ENCODE peak calls at places on chromosomes 2 and 18, in eight cellular contexts. One of them, this sample, is unnamed.

GRCh38 chr2:120424274-120424796 is 78.4 kb downstream of the INHBB start:
- DNase-seq in A549: no peak
- DNase-seq in H1: no peak
- DNase-seq in SK-N-SH: no peak
- DNase-seq in IMR-90: no peak
- DNase-seq in GM12878: no peak
- DNase-seq in HepG2: no peak
- DNase-seq in K562: no peak
- DNase-seq in this sample: no peak

GRCh38 chr2:120587997-120588336 is 147.7 kb upstream of the GLI2 start:
- DNase-seq in A549: no peak
- DNase-seq in H1: no peak
- DNase-seq in SK-N-SH: no peak
- DNase-seq in IMR-90: no peak
- DNase-seq in GM12878: no peak
- DNase-seq in HepG2: no peak
- DNase-seq in K562: no peak
- DNase-seq in this sample: no peak

GRCh38 chr2:99106905-99107304 is 34.6 kb upstream of the C2orf15 start:
- DNase-seq in A549: no peak
- DNase-seq in H1: no peak
- DNase-seq in SK-N-SH: no peak
- DNase-seq in IMR-90: no peak
- DNase-seq in GM12878: no peak
- DNase-seq in HepG2: no peak
- DNase-seq in K562: no peak
- DNase-seq in this sample: no peak

GRCh38 chr2:118123561-118124232 is 35.4 kb downstream of the INSIG2 start:
- DNase-seq in A549: peak
- DNase-seq in H1: no peak
- DNase-seq in SK-N-SH: no peak
- DNase-seq in IMR-90: peak
- DNase-seq in GM12878: no peak
- DNase-seq in HepG2: peak
- DNase-seq in K562: no peak
- DNase-seq in this sample: peak

GRCh38 chr2:44825702-44826101 is 115.8 kb upstream of the SIX3 start:
- DNase-seq in A549: no peak
- DNase-seq in H1: no peak
- DNase-seq in SK-N-SH: no peak
- DNase-seq in IMR-90: no peak
- DNase-seq in GM12878: no peak
- DNase-seq in HepG2: no peak
- DNase-seq in K562: no peak
- DNase-seq in this sample: no peak

GRCh38 chr2:165274698-165275097 is 35.5 kb downstream of the SCN2A start:
- DNase-seq in A549: no peak
- DNase-seq in H1: no peak
- DNase-seq in SK-N-SH: no peak
- DNase-seq in IMR-90: no peak
- DNase-seq in GM12878: no peak
- DNase-seq in HepG2: no peak
- DNase-seq in K562: no peak
- DNase-seq in this sample: no peak

GRCh38 chr2:196511258-196511971 is 128.1 kb upstream of the CCDC150 start:
- DNase-seq in A549: no peak
- DNase-seq in H1: no peak
- DNase-seq in SK-N-SH: no peak
- DNase-seq in IMR-90: no peak
- DNase-seq in GM12878: no peak
- DNase-seq in HepG2: no peak
- DNase-seq in K562: no peak
- DNase-seq in this sample: no peak

GRCh38 chr18:5237723-5238370 is 40.8 kb upstream of the AKAIN1 start:
- DNase-seq in A549: peak
- DNase-seq in H1: peak
- DNase-seq in SK-N-SH: peak
- DNase-seq in IMR-90: peak
- DNase-seq in GM12878: peak
- DNase-seq in HepG2: peak
- DNase-seq in K562: peak
- DNase-seq in this sample: no peak

GRCh38 chr2:25041928-25042320 is at the start of gene EFR3B:
- DNase-seq in A549: peak
- DNase-seq in H1: peak
- DNase-seq in SK-N-SH: peak
- DNase-seq in IMR-90: peak
- DNase-seq in GM12878: peak
- DNase-seq in HepG2: peak
- DNase-seq in K562: peak
- DNase-seq in this sample: peak

GRCh38 chr2:25036221-25036559 is 5.7 kb upstream of the EFR3B start:
- DNase-seq in A549: no peak
- DNase-seq in H1: no peak
- DNase-seq in SK-N-SH: peak
- DNase-seq in IMR-90: no peak
- DNase-seq in GM12878: no peak
- DNase-seq in HepG2: no peak
- DNase-seq in K562: no peak
- DNase-seq in this sample: no peak

GRCh38 chr2:25035537-25036220 is 6.2 kb upstream of the EFR3B start:
- DNase-seq in A549: no peak
- DNase-seq in H1: no peak
- DNase-seq in SK-N-SH: no peak
- DNase-seq in IMR-90: no peak
- DNase-seq in GM12878: no peak
- DNase-seq in HepG2: no peak
- DNase-seq in K562: no peak
- DNase-seq in this sample: no peak

GRCh38 chr2:25041307-25041927 is 459 bp upstream of the EFR3B start:
- DNase-seq in A549: peak
- DNase-seq in H1: peak
- DNase-seq in SK-N-SH: peak
- DNase-seq in IMR-90: peak
- DNase-seq in GM12878: no peak
- DNase-seq in HepG2: peak
- DNase-seq in K562: peak
- DNase-seq in this sample: peak

GRCh38 chr2:25039126-25039525 is 2.8 kb upstream of the EFR3B start:
- DNase-seq in A549: no peak
- DNase-seq in H1: no peak
- DNase-seq in SK-N-SH: no peak
- DNase-seq in IMR-90: no peak
- DNase-seq in GM12878: no peak
- DNase-seq in HepG2: no peak
- DNase-seq in K562: no peak
- DNase-seq in this sample: no peak
- TF ChIP-seq RAD21 in A549: no peak
- TF ChIP-seq RAD21 in H1: no peak
- TF ChIP-seq RAD21 in SK-N-SH: no peak
- TF ChIP-seq RAD21 in IMR-90: no peak
- TF ChIP-seq RAD21 in GM12878: no peak
- TF ChIP-seq RAD21 in HepG2: no peak
- TF ChIP-seq RAD21 in K562: no peak
- TF ChIP-seq RAD21 in this sample: no peak

GRCh38 chr2:24725956-24726355 is 67.2 kb downstream of the PTRHD1 start:
- DNase-seq in A549: no peak
- DNase-seq in H1: no peak
- DNase-seq in SK-N-SH: no peak
- DNase-seq in IMR-90: no peak
- DNase-seq in GM12878: no peak
- DNase-seq in HepG2: no peak
- DNase-seq in K562: no peak
- DNase-seq in this sample: no peak

GRCh38 chr2:24721470-24721869 is 71.7 kb downstream of the PTRHD1 start:
- DNase-seq in A549: no peak
- DNase-seq in H1: no peak
- DNase-seq in SK-N-SH: peak
- DNase-seq in IMR-90: peak
- DNase-seq in GM12878: peak
- DNase-seq in HepG2: no peak
- DNase-seq in K562: no peak
- DNase-seq in this sample: no peak

GRCh38 chr2:24723668-24724067 is 69.5 kb downstream of the PTRHD1 start:
- DNase-seq in A549: no peak
- DNase-seq in H1: no peak
- DNase-seq in SK-N-SH: no peak
- DNase-seq in IMR-90: no peak
- DNase-seq in GM12878: no peak
- DNase-seq in HepG2: no peak
- DNase-seq in K562: no peak
- DNase-seq in this sample: no peak

GRCh38 chr2:24722141-24722790 is 70.9 kb downstream of the PTRHD1 start:
- DNase-seq in A549: no peak
- DNase-seq in H1: no peak
- DNase-seq in SK-N-SH: no peak
- DNase-seq in IMR-90: no peak
- DNase-seq in GM12878: no peak
- DNase-seq in HepG2: no peak
- DNase-seq in K562: no peak
- DNase-seq in this sample: no peak

DNA sequence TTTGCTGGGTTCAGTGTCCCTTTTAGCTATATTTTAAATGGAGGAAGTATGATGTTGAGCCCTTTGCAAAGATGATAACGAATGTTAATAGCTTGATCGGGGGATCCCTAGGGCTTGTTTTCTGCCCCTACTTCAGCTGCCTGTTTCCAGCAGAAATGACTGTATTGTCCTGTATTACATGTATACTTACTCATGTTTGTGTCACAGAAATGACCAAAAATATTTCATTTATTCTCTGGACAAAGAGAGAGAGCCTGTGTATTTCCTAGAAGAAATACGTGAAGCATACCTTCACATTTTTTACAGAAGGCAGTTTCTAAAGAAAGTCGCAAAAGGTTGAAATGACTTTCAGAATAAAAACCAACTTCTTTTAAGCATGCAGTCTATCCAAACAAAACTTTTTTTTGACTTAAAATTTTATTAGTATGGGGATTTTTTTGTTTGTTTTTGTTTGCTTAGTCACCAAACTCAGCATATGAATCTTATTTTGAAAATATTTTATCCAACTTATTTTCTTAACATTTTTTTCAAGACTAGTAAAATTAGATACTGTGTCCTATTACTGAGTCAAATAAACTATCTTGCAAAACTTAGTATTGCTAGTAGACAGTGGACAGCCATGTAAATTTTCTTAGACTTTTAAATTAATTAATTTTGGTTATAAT is 68.9 kb downstream of the PTRHD1 start:
- DNase-seq in A549: no peak
- DNase-seq in H1: no peak
- DNase-seq in SK-N-SH: no peak
- DNase-seq in IMR-90: no peak
- DNase-seq in GM12878: no peak
- DNase-seq in HepG2: no peak
- DNase-seq in K562: no peak
- DNase-seq in this sample: no peak
- TF ChIP-seq RAD21 in A549: no peak
- TF ChIP-seq RAD21 in H1: no peak
- TF ChIP-seq RAD21 in SK-N-SH: no peak
- TF ChIP-seq RAD21 in IMR-90: no peak
- TF ChIP-seq RAD21 in GM12878: no peak
- TF ChIP-seq RAD21 in HepG2: no peak
- TF ChIP-seq RAD21 in K562: no peak
- TF ChIP-seq RAD21 in this sample: no peak

DNA sequence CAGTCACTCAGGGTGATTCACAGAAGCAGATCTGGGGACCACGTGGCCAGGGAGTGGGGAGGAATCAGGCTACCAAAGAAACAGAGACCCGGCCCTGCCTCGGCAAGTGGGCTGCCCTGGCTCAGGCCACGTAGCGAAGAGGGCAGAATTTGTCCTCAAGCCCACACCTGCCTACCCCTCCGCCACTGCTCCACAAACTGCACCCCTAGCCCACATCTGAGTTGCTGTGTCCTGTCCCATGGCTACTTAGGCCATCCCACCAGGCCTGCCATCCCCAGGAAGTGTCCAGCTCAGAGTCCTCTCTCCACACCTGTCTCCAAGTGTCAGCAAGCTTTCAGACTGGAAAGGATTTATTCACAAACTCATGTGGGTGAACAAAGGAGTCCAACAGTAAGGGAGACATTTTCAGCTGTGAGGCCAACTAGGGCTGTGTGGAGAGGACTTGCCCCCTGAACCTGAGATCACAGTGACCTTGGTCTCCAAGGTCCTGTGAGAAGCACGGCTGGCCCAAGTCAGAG is 31.7 kb upstream of the ASPRV1 start:
- DNase-seq in A549: no peak
- DNase-seq in H1: no peak
- DNase-seq in SK-N-SH: no peak
- DNase-seq in IMR-90: no peak
- DNase-seq in GM12878: no peak
- DNase-seq in HepG2: no peak
- DNase-seq in K562: no peak
- DNase-seq in this sample: no peak
- TF ChIP-seq RAD21 in A549: no peak
- TF ChIP-seq RAD21 in H1: no peak
- TF ChIP-seq RAD21 in SK-N-SH: no peak
- TF ChIP-seq RAD21 in IMR-90: no peak
- TF ChIP-seq RAD21 in GM12878: no peak
- TF ChIP-seq RAD21 in HepG2: no peak
- TF ChIP-seq RAD21 in K562: no peak
- TF ChIP-seq RAD21 in this sample: no peak

GRCh38 chr2:86015699-86016098 is 90.0 kb downstream of the POLR1A start:
- DNase-seq in A549: no peak
- DNase-seq in H1: no peak
- DNase-seq in SK-N-SH: no peak
- DNase-seq in IMR-90: no peak
- DNase-seq in GM12878: no peak
- DNase-seq in HepG2: no peak
- DNase-seq in K562: no peak
- DNase-seq in this sample: no peak

GRCh38 chr2:86019121-86019520 is 86.6 kb downstream of the POLR1A start:
- DNase-seq in A549: no peak
- DNase-seq in H1: no peak
- DNase-seq in SK-N-SH: no peak
- DNase-seq in IMR-90: no peak
- DNase-seq in GM12878: no peak
- DNase-seq in HepG2: no peak
- DNase-seq in K562: no peak
- DNase-seq in this sample: no peak

GRCh38 chr2:86020984-86021383 is 84.7 kb downstream of the POLR1A start:
- DNase-seq in A549: no peak
- DNase-seq in H1: no peak
- DNase-seq in SK-N-SH: no peak
- DNase-seq in IMR-90: peak
- DNase-seq in GM12878: no peak
- DNase-seq in HepG2: no peak
- DNase-seq in K562: no peak
- DNase-seq in this sample: no peak

GRCh38 chr2:86016581-86016980 is 89.1 kb downstream of the POLR1A start:
- DNase-seq in A549: no peak
- DNase-seq in H1: no peak
- DNase-seq in SK-N-SH: no peak
- DNase-seq in IMR-90: no peak
- DNase-seq in GM12878: no peak
- DNase-seq in HepG2: no peak
- DNase-seq in K562: no peak
- DNase-seq in this sample: no peak

DNA sequence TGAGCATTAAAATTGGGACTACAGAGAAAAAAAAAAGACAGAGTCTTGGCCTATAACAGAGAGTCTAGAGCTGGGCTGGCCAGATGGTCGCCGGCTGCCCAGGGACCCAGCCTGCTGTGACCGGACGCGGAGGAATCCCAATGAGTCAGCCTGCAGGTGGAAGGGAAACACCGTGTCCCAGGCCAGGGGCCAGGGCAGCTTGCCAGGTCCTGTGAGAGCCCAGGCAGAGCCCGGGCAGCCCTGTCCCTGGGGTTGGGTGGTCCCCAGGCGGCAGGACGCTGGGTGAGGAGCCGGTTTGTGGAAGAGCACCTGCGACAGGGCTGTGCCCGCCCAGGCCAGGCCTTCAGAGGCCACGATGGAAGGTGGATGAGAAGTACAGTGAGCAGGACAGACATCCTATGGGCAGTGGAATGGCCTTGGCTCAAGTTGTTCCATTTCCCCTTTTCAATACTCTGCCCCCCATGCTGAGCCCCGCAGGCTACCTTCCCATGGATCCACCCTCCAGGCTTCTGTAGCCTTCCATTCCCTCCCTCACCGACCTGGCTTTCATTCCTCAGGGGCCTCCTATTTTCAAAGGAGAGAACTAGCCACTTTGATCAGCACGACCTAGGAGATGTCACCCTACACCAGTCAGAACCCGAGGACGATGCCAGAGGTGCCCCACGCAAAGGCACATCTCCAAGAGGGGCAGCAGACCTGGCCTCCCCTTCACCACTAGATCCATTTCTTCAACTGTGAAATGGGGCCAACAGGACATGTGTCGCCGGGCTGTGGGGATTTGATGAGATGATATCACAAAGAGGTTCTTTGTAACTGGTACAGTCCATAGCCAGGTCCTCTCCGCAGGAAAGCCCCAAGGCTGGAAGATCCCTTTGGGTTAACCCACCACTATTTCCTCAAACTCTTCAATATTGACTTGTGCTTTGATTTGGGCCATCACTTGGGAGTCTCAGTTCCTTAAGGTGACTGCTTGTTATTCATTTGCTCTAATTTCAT is 87.5 kb downstream of the POLR1A start:
- DNase-seq in A549: no peak
- DNase-seq in H1: no peak
- DNase-seq in SK-N-SH: no peak
- DNase-seq in IMR-90: peak
- DNase-seq in GM12878: no peak
- DNase-seq in HepG2: no peak
- DNase-seq in K562: no peak
- DNase-seq in this sample: no peak
- TF ChIP-seq RAD21 in A549: no peak
- TF ChIP-seq RAD21 in H1: no peak
- TF ChIP-seq RAD21 in SK-N-SH: no peak
- TF ChIP-seq RAD21 in IMR-90: no peak
- TF ChIP-seq RAD21 in GM12878: no peak
- TF ChIP-seq RAD21 in HepG2: no peak
- TF ChIP-seq RAD21 in K562: no peak
- TF ChIP-seq RAD21 in this sample: no peak